ENCODE peak calls at places on chromosomes 12 and 14, in five cellular contexts. U is GM06990, M is foreskin fibroblast, G is dorsolateral prefrontal cortex, W is left ventricle myocardium inferior. R is an unnamed sample.
A peak's percentile ranks its signal among the peaks of the same experiment; 100 is the strongest.

GRCh38 chr14:60183724-60184596 is 18.8 kb upstream of the DHRS7 start:
- DNase-seq in M (peak; percentile 36), U (peak; percentile 50), W (no peak), G (no peak), R (no peak)

GRCh38 chr12:30754383-30754749 is 385 bp downstream of the CAPRIN2 start:
- DNase-seq in U (no peak), M (no peak), G (no peak), W (no peak), R (no peak)

GRCh38 chr12:76220980-76221379 is 127.2 kb downstream of the BBS10 start:
- DNase-seq in G (no peak), W (no peak), M (no peak), U (no peak), R (no peak)

GRCh38 chr12:102407776-102408486 is 72.4 kb downstream of the IGF1 start:
- DNase-seq in G (no peak), W (no peak), M (peak; percentile 24), U (no peak), R (peak; percentile 43)

GRCh38 chr12:1443421-1444141 is 150.8 kb downstream of the FBXL14 start:
- DNase-seq in M (peak; percentile 75), W (no peak), U (no peak), G (no peak), R (no peak)

GRCh38 chr12:2963760-2964292 is 4.6 kb downstream of the TEAD4 start:
- DNase-seq in G (no peak), W (peak; percentile 47), M (no peak), U (no peak), R (no peak)

GRCh38 chr14:65359503-65359902 is 53.0 kb upstream of the FUT8 start:
- DNase-seq in G (no peak), U (no peak), W (no peak), M (no peak), R (no peak)

GRCh38 chr14:51185180-51185579 is 54.9 kb upstream of the TMX1 start:
- DNase-seq in M (no peak), W (no peak), G (no peak), U (no peak), R (no peak)

GRCh38 chr12:50059440-50060119 is 2.2 kb downstream of the ASIC1 start:
- DNase-seq in W (no peak), U (no peak), M (no peak), G (no peak), R (no peak)

GRCh38 chr12:44874981-44875416 is 1.1 kb downstream of the NELL2 start:
- DNase-seq in M (no peak), W (no peak), G (peak; percentile 40), U (peak; percentile 1), R (no peak)

GRCh38 chr12:50992814-50993213 is 33.4 kb downstream of the SLC11A2 start:
- DNase-seq in M (no peak), U (no peak), W (peak; percentile 21), G (no peak), R (no peak)

GRCh38 chr12:124914392-124915248 is at the start of gene UBC:
- DNase-seq in W (peak; percentile 90), M (peak; percentile 94), U (peak; percentile 99), G (peak; percentile 89), R (peak; percentile 64)

GRCh38 chr12:111437816-111438454 is 32.2 kb downstream of the SH2B3 start:
- DNase-seq in W (no peak), G (no peak), M (peak; percentile 87), U (no peak), R (no peak)

GRCh38 chr12:57451233-57451778 is 3.8 kb upstream of the INHBE start:
- DNase-seq in U (no peak), W (no peak), G (no peak), M (no peak), R (no peak)

GRCh38 chr14:76938092-76938500 is 90.4 kb downstream of the IRF2BPL start:
- DNase-seq in W (no peak), G (no peak), M (no peak), U (no peak), R (no peak)

GRCh38 chr12:120350576-120351350 is 18.2 kb downstream of the MSI1 start:
- DNase-seq in G (no peak), M (no peak), W (no peak), U (no peak), R (no peak)

GRCh38 chr12:28780096-28780495 is 369.0 kb upstream of the FAR2 start:
- DNase-seq in U (no peak), G (no peak), W (no peak), M (peak; percentile 67), R (peak; percentile 85)

GRCh38 chr14:74980398-74980745 is 22.3 kb upstream of the EIF2B2 start:
- DNase-seq in M (no peak), U (no peak), W (no peak), G (peak; percentile 17), R (no peak)

GRCh38 chr14:45891417-45892080 is 638.5 kb upstream of the MIS18BP1 start:
- DNase-seq in M (no peak), U (no peak), G (no peak), W (no peak), R (peak; percentile 6)

GRCh38 chr12:45768194-45768593 is 38.7 kb downstream of the ARID2 start:
- DNase-seq in U (no peak), G (no peak), W (no peak), M (no peak), R (no peak)

GRCh38 chr12:108826807-108827721 is 30.3 kb downstream of the SSH1 start:
- DNase-seq in W (peak; percentile 22), G (no peak), M (no peak), U (no peak), R (no peak)

DNA sequence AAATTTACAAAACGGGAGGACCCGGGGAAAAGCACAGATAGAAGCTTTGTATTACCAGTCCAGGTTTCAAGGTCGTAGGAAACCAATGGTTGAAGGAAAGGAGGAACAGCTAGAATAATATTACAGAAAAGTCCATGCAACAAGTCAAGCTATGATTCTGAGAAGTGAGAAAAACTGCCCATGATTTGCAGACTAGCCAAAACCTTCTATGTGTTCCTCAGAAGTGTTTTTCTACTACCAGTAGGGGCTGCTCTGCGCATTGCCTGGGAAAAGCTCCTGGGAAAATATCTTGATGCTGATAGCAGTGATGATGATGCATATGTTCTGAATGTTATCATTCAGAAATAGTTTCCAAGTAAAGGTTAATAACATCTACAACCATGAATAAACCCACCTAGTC is 2.2 kb downstream of the PDZRN4 start:
- DNase-seq in W (no peak), U (no peak), M (peak; percentile 3), G (no peak), R (no peak)
- TF ChIP-seq CTCF in W (peak; percentile 36), U (peak; percentile 21), M (peak; percentile 31), G (peak; percentile 59), R (peak; percentile 59)

GRCh38 chr14:52879958-52880357 is 70.9 kb downstream of the FERMT2 start:
- DNase-seq in M (no peak), W (no peak), U (no peak), G (no peak), R (peak; percentile 40)
- H3K4me3 ChIP-seq in M (no peak overlapping the region), W (no peak overlapping the region), U (no peak overlapping the region), G (no peak overlapping the region), R (no peak overlapping the region)

GRCh38 chr12:116759783-116760581 is 21.9 kb downstream of the RNFT2 start:
- DNase-seq in M (no peak), G (no peak), W (peak; percentile 29), U (no peak), R (no peak)
- TF ChIP-seq CTCF in M (no peak), G (no peak), W (no peak), U (no peak), R (no peak)

DNA sequence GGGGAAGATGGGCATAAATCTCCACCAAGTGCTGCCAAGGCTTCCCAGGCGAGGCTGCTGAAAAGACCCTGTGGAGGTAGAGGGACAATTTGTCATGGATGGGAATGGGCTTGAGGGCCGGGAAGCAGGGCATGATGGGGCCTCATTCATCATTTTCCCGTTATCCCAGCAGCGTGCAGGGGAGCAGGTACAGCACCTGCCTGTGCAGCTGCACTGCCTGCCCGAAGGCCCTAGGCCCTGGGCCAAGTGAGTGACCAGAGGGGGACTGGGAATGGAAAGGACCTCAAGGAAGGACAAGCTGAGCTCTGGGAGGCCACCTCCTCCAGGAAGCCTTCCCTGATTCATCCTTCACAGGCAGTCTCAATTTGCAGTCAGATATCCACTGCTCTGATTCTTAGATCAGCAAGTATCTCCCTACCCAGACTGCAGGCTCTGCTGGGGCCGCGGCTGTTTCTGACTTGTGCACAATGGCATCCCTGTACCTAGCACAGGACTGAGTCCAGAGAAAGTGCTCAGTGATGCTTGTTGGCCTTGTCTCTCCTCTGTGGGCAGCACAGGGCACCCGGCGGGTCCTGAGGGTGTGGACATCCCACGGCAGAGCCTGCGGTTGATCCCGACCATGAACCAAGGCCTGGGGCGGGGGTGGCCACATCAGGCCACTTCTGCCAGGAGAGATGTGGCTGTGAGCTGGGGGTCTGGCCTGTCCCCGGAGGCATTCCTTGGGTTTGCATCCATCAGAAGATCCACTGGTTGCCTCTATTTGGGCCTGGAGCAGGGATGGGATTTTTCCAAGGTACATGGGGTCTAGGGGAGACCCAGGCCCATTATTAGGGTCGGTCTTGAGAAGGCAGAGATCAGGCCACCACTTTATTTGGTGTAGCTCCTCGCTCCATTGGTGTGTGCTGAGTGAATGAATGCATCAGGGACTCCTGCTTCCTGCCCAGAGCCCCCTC is 167.3 kb upstream of the RTL1 start:
- DNase-seq in W (no peak), G (peak; percentile 25), M (no peak), U (no peak), R (no peak)
- H3K4me3 ChIP-seq in W (no peak overlapping the region), G (no peak overlapping the region), M (no peak overlapping the region), U (no peak overlapping the region), R (no peak overlapping the region)

GRCh38 chr12:53051058-53051880 is 1.4 kb downstream of the TNS2 start:
- DNase-seq in G (peak; percentile 88), M (peak; percentile 84), W (peak; percentile 83), U (no peak), R (peak; percentile 56)
- TF ChIP-seq CTCF in G (peak; percentile 24), M (no peak), W (peak; percentile 57), U (no peak), R (peak; percentile 24)

GRCh38 chr12:22729898-22730443 is 105.0 kb downstream of the ETNK1 start:
- DNase-seq in M (peak; percentile 29), G (no peak), U (no peak), W (no peak), R (peak; percentile 94)
- H3K4me3 ChIP-seq in M (no peak overlapping the region), G (no peak overlapping the region), U (no peak overlapping the region), W (no peak overlapping the region), R (peak overlapping the region; percentile 39)

GRCh38 chr14:102185360-102185759 is 45.7 kb downstream of the WDR20 start:
- DNase-seq in G (no peak), U (no peak), W (no peak), M (no peak), R (no peak)
- TF ChIP-seq CTCF in G (no peak), U (no peak), W (no peak), M (no peak), R (no peak)

GRCh38 chr14:68374682-68375081 is 418.2 kb downstream of the ZFP36L1 start:
- DNase-seq in U (no peak), G (no peak), M (no peak), W (no peak), R (no peak)
- H3K4me3 ChIP-seq in U (no peak overlapping the region), G (no peak overlapping the region), M (no peak overlapping the region), W (no peak overlapping the region), R (no peak overlapping the region)

R was measured in epithelial cell of proximal tubule.